ENCODE peak calls at places on chromosomes 2 and 18, in ten cellular contexts. One of them, this sample, is unnamed.

GRCh38 chr2:21774691-21775090 is 650.9 kb downstream of the TDRD15 start:
- DNase-seq in right atrium auricular region: no peak
- DNase-seq in dorsolateral prefrontal cortex: no peak
- DNase-seq in sigmoid colon: no peak
- DNase-seq in cardiac fibroblast: peak
- DNase-seq in lower leg skin: no peak
- DNase-seq in Calu3: no peak
- DNase-seq in fibroblast of lung: no peak
- DNase-seq in astrocyte of the spinal cord: no peak
- DNase-seq in HCT116: no peak
- DNase-seq in this sample: no peak

GRCh38 chr2:85168984-85169383 is 35.8 kb downstream of the TCF7L1 start:
- DNase-seq in sigmoid colon: no peak
- DNase-seq in right atrium auricular region: no peak
- DNase-seq in astrocyte of the spinal cord: no peak
- DNase-seq in cardiac fibroblast: no peak
- DNase-seq in lower leg skin: no peak
- DNase-seq in HCT116: no peak
- DNase-seq in Calu3: no peak
- DNase-seq in fibroblast of lung: no peak
- DNase-seq in dorsolateral prefrontal cortex: no peak
- DNase-seq in this sample: no peak

GRCh38 chr18:56257215-56257614 is 381.2 kb downstream of the TXNL1 start:
- DNase-seq in fibroblast of lung: peak
- DNase-seq in right atrium auricular region: no peak
- DNase-seq in cardiac fibroblast: peak
- DNase-seq in dorsolateral prefrontal cortex: no peak
- DNase-seq in astrocyte of the spinal cord: peak
- DNase-seq in Calu3: no peak
- DNase-seq in HCT116: no peak
- DNase-seq in lower leg skin: no peak
- DNase-seq in sigmoid colon: no peak
- DNase-seq in this sample: peak

GRCh38 chr2:29580223-29580622 is 341.2 kb downstream of the ALK start:
- DNase-seq in HCT116: no peak
- DNase-seq in fibroblast of lung: no peak
- DNase-seq in lower leg skin: no peak
- DNase-seq in right atrium auricular region: no peak
- DNase-seq in sigmoid colon: no peak
- DNase-seq in astrocyte of the spinal cord: no peak
- DNase-seq in Calu3: no peak
- DNase-seq in dorsolateral prefrontal cortex: no peak
- DNase-seq in cardiac fibroblast: no peak
- DNase-seq in this sample: no peak

GRCh38 chr2:227728035-227728434 is at the start of gene SCYGR7:
- DNase-seq in dorsolateral prefrontal cortex: no peak
- DNase-seq in fibroblast of lung: no peak
- DNase-seq in lower leg skin: no peak
- DNase-seq in Calu3: no peak
- DNase-seq in HCT116: no peak
- DNase-seq in right atrium auricular region: no peak
- DNase-seq in cardiac fibroblast: no peak
- DNase-seq in astrocyte of the spinal cord: no peak
- DNase-seq in sigmoid colon: no peak
- DNase-seq in this sample: no peak

GRCh38 chr2:20349457-20350034 is 1.1 kb downstream of the PUM2 start:
- DNase-seq in astrocyte of the spinal cord: no peak
- DNase-seq in cardiac fibroblast: no peak
- DNase-seq in Calu3: no peak
- DNase-seq in lower leg skin: no peak
- DNase-seq in dorsolateral prefrontal cortex: no peak
- DNase-seq in right atrium auricular region: no peak
- DNase-seq in HCT116: no peak
- DNase-seq in fibroblast of lung: no peak
- DNase-seq in sigmoid colon: no peak
- DNase-seq in this sample: no peak

GRCh38 chr2:183001948-183002347 is 36.3 kb downstream of the NCKAP1 start:
- DNase-seq in astrocyte of the spinal cord: no peak
- DNase-seq in right atrium auricular region: no peak
- DNase-seq in cardiac fibroblast: no peak
- DNase-seq in dorsolateral prefrontal cortex: no peak
- DNase-seq in sigmoid colon: no peak
- DNase-seq in Calu3: no peak
- DNase-seq in lower leg skin: no peak
- DNase-seq in HCT116: no peak
- DNase-seq in fibroblast of lung: no peak
- DNase-seq in this sample: no peak

GRCh38 chr2:229740279-229740678 is 25.9 kb upstream of the DNER start:
- DNase-seq in cardiac fibroblast: no peak
- DNase-seq in dorsolateral prefrontal cortex: no peak
- DNase-seq in lower leg skin: no peak
- DNase-seq in fibroblast of lung: no peak
- DNase-seq in right atrium auricular region: no peak
- DNase-seq in Calu3: no peak
- DNase-seq in sigmoid colon: no peak
- DNase-seq in astrocyte of the spinal cord: no peak
- DNase-seq in HCT116: no peak
- DNase-seq in this sample: no peak

GRCh38 chr2:264493-265468 is at the start of gene ACP1:
- DNase-seq in cardiac fibroblast: peak
- DNase-seq in right atrium auricular region: peak
- DNase-seq in fibroblast of lung: peak
- DNase-seq in Calu3: peak
- DNase-seq in astrocyte of the spinal cord: peak
- DNase-seq in lower leg skin: peak
- DNase-seq in sigmoid colon: peak
- DNase-seq in HCT116: peak
- DNase-seq in dorsolateral prefrontal cortex: peak
- DNase-seq in this sample: peak

GRCh38 chr2:30756051-30756719 is 51.1 kb downstream of the CAPN13 start:
- DNase-seq in fibroblast of lung: peak
- DNase-seq in Calu3: peak
- DNase-seq in astrocyte of the spinal cord: no peak
- DNase-seq in right atrium auricular region: no peak
- DNase-seq in lower leg skin: no peak
- DNase-seq in sigmoid colon: peak
- DNase-seq in HCT116: no peak
- DNase-seq in cardiac fibroblast: no peak
- DNase-seq in dorsolateral prefrontal cortex: peak
- DNase-seq in this sample: no peak

GRCh38 chr2:239035361-239035814 is 187.5 kb downstream of the TWIST2 start:
- DNase-seq in cardiac fibroblast: no peak
- DNase-seq in HCT116: peak
- DNase-seq in right atrium auricular region: no peak
- DNase-seq in sigmoid colon: peak
- DNase-seq in dorsolateral prefrontal cortex: peak
- DNase-seq in lower leg skin: no peak
- DNase-seq in Calu3: peak
- DNase-seq in fibroblast of lung: no peak
- DNase-seq in astrocyte of the spinal cord: no peak
- DNase-seq in this sample: peak

GRCh38 chr18:30280861-30281470 is 761.6 kb downstream of the DSC3 start:
- DNase-seq in sigmoid colon: no peak
- DNase-seq in fibroblast of lung: peak
- DNase-seq in right atrium auricular region: no peak
- DNase-seq in HCT116: peak
- DNase-seq in lower leg skin: no peak
- DNase-seq in dorsolateral prefrontal cortex: no peak
- DNase-seq in cardiac fibroblast: peak
- DNase-seq in Calu3: peak
- DNase-seq in astrocyte of the spinal cord: peak
- DNase-seq in this sample: peak

GRCh38 chr2:47558116-47559078 is 155.4 kb downstream of the MSH2 start:
- DNase-seq in astrocyte of the spinal cord: no peak
- DNase-seq in fibroblast of lung: no peak
- DNase-seq in right atrium auricular region: no peak
- DNase-seq in HCT116: no peak
- DNase-seq in lower leg skin: no peak
- DNase-seq in Calu3: no peak
- DNase-seq in dorsolateral prefrontal cortex: no peak
- DNase-seq in cardiac fibroblast: no peak
- DNase-seq in sigmoid colon: peak
- DNase-seq in this sample: no peak

GRCh38 chr2:25972049-25972823 is 10.1 kb downstream of the KIF3C start:
- DNase-seq in lower leg skin: no peak
- DNase-seq in cardiac fibroblast: peak
- DNase-seq in dorsolateral prefrontal cortex: no peak
- DNase-seq in HCT116: no peak
- DNase-seq in fibroblast of lung: no peak
- DNase-seq in Calu3: no peak
- DNase-seq in right atrium auricular region: no peak
- DNase-seq in sigmoid colon: no peak
- DNase-seq in astrocyte of the spinal cord: peak
- DNase-seq in this sample: peak

GRCh38 chr2:198448803-198449202 is 644.4 kb downstream of the PLCL1 start:
- DNase-seq in cardiac fibroblast: no peak
- DNase-seq in lower leg skin: no peak
- DNase-seq in dorsolateral prefrontal cortex: no peak
- DNase-seq in HCT116: no peak
- DNase-seq in fibroblast of lung: no peak
- DNase-seq in Calu3: no peak
- DNase-seq in right atrium auricular region: no peak
- DNase-seq in sigmoid colon: no peak
- DNase-seq in astrocyte of the spinal cord: no peak
- DNase-seq in this sample: no peak

GRCh38 chr18:9849407-9849961 is 36.3 kb upstream of the TXNDC2 start:
- DNase-seq in lower leg skin: peak
- DNase-seq in sigmoid colon: peak
- DNase-seq in fibroblast of lung: no peak
- DNase-seq in astrocyte of the spinal cord: no peak
- DNase-seq in dorsolateral prefrontal cortex: no peak
- DNase-seq in cardiac fibroblast: no peak
- DNase-seq in Calu3: peak
- DNase-seq in right atrium auricular region: peak
- DNase-seq in HCT116: no peak
- DNase-seq in this sample: no peak

GRCh38 chr2:216695401-216695821 is at the start of gene IGFBP5:
- DNase-seq in right atrium auricular region: peak
- DNase-seq in cardiac fibroblast: peak
- DNase-seq in HCT116: no peak
- DNase-seq in fibroblast of lung: peak
- DNase-seq in sigmoid colon: peak
- DNase-seq in astrocyte of the spinal cord: peak
- DNase-seq in dorsolateral prefrontal cortex: peak
- DNase-seq in lower leg skin: peak
- DNase-seq in Calu3: peak
- DNase-seq in this sample: peak
- TF ChIP-seq CTCF in right atrium auricular region: no peak
- TF ChIP-seq CTCF in cardiac fibroblast: no peak
- TF ChIP-seq CTCF in HCT116: peak
- TF ChIP-seq CTCF in fibroblast of lung: peak
- TF ChIP-seq CTCF in sigmoid colon: no peak
- TF ChIP-seq CTCF in astrocyte of the spinal cord: peak
- TF ChIP-seq CTCF in dorsolateral prefrontal cortex: peak
- TF ChIP-seq CTCF in lower leg skin: no peak
- TF ChIP-seq CTCF in Calu3: no peak
- TF ChIP-seq CTCF in this sample: no peak

GRCh38 chr2:1633936-1634587 is 110.3 kb downstream of the PXDN start:
- DNase-seq in cardiac fibroblast: no peak
- DNase-seq in right atrium auricular region: no peak
- DNase-seq in astrocyte of the spinal cord: no peak
- DNase-seq in sigmoid colon: peak
- DNase-seq in Calu3: no peak
- DNase-seq in fibroblast of lung: no peak
- DNase-seq in dorsolateral prefrontal cortex: no peak
- DNase-seq in lower leg skin: no peak
- DNase-seq in HCT116: no peak
- DNase-seq in this sample: no peak
- TF ChIP-seq CTCF in cardiac fibroblast: no peak
- TF ChIP-seq CTCF in right atrium auricular region: no peak
- TF ChIP-seq CTCF in astrocyte of the spinal cord: no peak
- TF ChIP-seq CTCF in sigmoid colon: no peak
- TF ChIP-seq CTCF in Calu3: no peak
- TF ChIP-seq CTCF in fibroblast of lung: no peak
- TF ChIP-seq CTCF in dorsolateral prefrontal cortex: no peak
- TF ChIP-seq CTCF in lower leg skin: no peak
- TF ChIP-seq CTCF in HCT116: no peak
- TF ChIP-seq CTCF in this sample: no peak

DNA sequence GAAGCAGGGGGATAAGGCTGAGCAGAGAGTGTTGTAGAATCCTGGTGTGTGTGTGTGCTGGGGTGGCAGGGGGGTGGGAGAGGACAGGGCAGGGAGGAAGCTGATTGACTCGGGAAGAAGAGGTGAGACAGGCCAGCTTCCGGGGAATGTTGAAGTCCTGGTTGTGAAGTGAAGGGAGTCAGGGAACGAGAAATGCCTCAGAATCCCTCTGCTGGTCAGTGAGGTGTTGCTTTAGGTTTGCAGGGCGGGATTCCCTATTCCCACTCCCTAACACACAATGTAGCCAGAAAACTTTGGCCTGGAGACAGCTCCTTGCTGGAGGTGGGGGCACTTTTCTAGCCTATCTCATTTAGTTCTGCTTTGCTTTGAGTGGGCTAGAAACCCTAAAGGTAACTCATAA is 265.1 kb downstream of the HAUS1 start:
- DNase-seq in Calu3: no peak
- DNase-seq in cardiac fibroblast: no peak
- DNase-seq in dorsolateral prefrontal cortex: no peak
- DNase-seq in right atrium auricular region: no peak
- DNase-seq in fibroblast of lung: no peak
- DNase-seq in astrocyte of the spinal cord: no peak
- DNase-seq in sigmoid colon: no peak
- DNase-seq in lower leg skin: no peak
- DNase-seq in HCT116: no peak
- DNase-seq in this sample: peak
- TF ChIP-seq CTCF in Calu3: no peak
- TF ChIP-seq CTCF in cardiac fibroblast: no peak
- TF ChIP-seq CTCF in dorsolateral prefrontal cortex: no peak
- TF ChIP-seq CTCF in right atrium auricular region: no peak
- TF ChIP-seq CTCF in fibroblast of lung: no peak
- TF ChIP-seq CTCF in astrocyte of the spinal cord: no peak
- TF ChIP-seq CTCF in sigmoid colon: no peak
- TF ChIP-seq CTCF in lower leg skin: no peak
- TF ChIP-seq CTCF in HCT116: no peak
- TF ChIP-seq CTCF in this sample: no peak

DNA sequence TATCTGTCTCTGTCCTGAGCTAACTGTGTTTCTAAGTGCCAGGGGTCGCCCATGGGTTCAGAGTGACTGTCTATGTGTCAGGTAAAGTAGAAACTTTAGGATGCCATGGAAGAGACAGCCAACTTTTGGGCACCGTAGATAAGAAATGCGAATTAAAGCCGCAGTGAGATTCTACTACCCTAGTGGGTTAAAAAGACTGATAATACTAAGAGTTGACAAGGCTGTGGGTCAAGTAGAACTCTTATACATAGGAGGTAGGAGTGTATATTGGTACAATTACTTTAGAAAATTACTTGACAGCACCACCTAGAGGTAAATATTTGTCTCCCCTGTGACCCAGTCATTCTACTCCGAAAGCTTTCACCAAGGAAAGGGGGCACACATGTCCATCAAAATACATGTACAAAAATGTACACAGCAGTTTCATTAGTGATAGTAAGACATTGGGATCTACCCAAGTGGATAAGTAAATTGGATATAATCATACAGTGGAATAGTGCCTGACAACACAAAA is 371.3 kb downstream of the SLC4A3 start:
- DNase-seq in HCT116: no peak
- DNase-seq in right atrium auricular region: no peak
- DNase-seq in sigmoid colon: no peak
- DNase-seq in Calu3: no peak
- DNase-seq in dorsolateral prefrontal cortex: no peak
- DNase-seq in cardiac fibroblast: no peak
- DNase-seq in lower leg skin: no peak
- DNase-seq in fibroblast of lung: no peak
- DNase-seq in astrocyte of the spinal cord: no peak
- DNase-seq in this sample: no peak
- TF ChIP-seq CTCF in HCT116: peak
- TF ChIP-seq CTCF in right atrium auricular region: no peak
- TF ChIP-seq CTCF in sigmoid colon: no peak
- TF ChIP-seq CTCF in Calu3: no peak
- TF ChIP-seq CTCF in dorsolateral prefrontal cortex: no peak
- TF ChIP-seq CTCF in cardiac fibroblast: no peak
- TF ChIP-seq CTCF in lower leg skin: no peak
- TF ChIP-seq CTCF in fibroblast of lung: no peak
- TF ChIP-seq CTCF in astrocyte of the spinal cord: no peak
- TF ChIP-seq CTCF in this sample: peak

This sample was measured in fibroblast of pulmonary artery.